ENCODE peak calls at places on chromosomes 5 and 9, in eight cellular contexts. B, W, S, H, X, G, O and I are unnamed samples. For H3K4me1, the result is how much of the 10 kb centered on the place peaks cover.

GRCh38 chr9:88387035-88387732 is 1.1 kb upstream of the SPIN1 start:
- DNase-seq in B (peak), W (peak), S (no peak), H (peak), X (peak), G (peak), O (no peak), I (no peak)

GRCh38 chr5:93519737-93520136 is 61.3 kb downstream of the NR2F1-AS1 start:
- DNase-seq in B (no peak), W (no peak), S (no peak), H (no peak), X (peak), G (no peak), O (no peak), I (no peak)

GRCh38 chr5:115986358-115986757 is 24.1 kb downstream of the LVRN start:
- DNase-seq in B (no peak), W (no peak), S (no peak), H (no peak), X (peak), G (no peak), O (no peak), I (no peak)

GRCh38 chr5:73938280-73938937 is 312.4 kb downstream of the ARHGEF28 start:
- DNase-seq in B (peak), W (peak), S (no peak), H (no peak), X (peak), G (peak), O (no peak), I (peak)

GRCh38 chr9:125361837-125362531 is 100.4 kb downstream of the GAPVD1 start:
- DNase-seq in B (no peak), W (peak), S (peak), H (no peak), X (peak), G (no peak), O (no peak), I (no peak)

GRCh38 chr9:113669523-113670115 is 206.1 kb downstream of the RGS3 start:
- DNase-seq in B (no peak), W (no peak), S (no peak), H (no peak), X (peak), G (no peak), O (no peak), I (no peak)

GRCh38 chr9:114069476-114070187 is 8.5 kb downstream of the AMBP start:
- DNase-seq in B (no peak), W (no peak), S (no peak), H (no peak), X (no peak), G (no peak), O (peak), I (peak)

GRCh38 chr5:75048457-75048953 is 3.9 kb downstream of the GCNT4 start:
- DNase-seq in B (no peak), W (no peak), S (no peak), H (no peak), X (peak), G (no peak), O (no peak), I (no peak)

GRCh38 chr9:74589576-74589975 is 92.4 kb downstream of the RORB start:
- DNase-seq in B (no peak), W (no peak), S (no peak), H (no peak), X (no peak), G (no peak), O (no peak), I (no peak)

GRCh38 chr5:96943829-96944228 is 7.9 kb downstream of the LNPEP start:
- DNase-seq in B (no peak), W (no peak), S (no peak), H (no peak), X (no peak), G (no peak), O (no peak), I (no peak)

GRCh38 chr5:127827451-127827850 is 124.3 kb downstream of the CCDC192 start:
- DNase-seq in B (no peak), W (no peak), S (no peak), H (no peak), X (no peak), G (no peak), O (no peak), I (no peak)

GRCh38 chr5:160923927-160924705 is 72.1 kb upstream of the ATP10B start:
- DNase-seq in B (peak), W (no peak), S (no peak), H (no peak), X (no peak), G (peak), O (peak), I (no peak)

GRCh38 chr5:38853753-38854470 is 8.1 kb downstream of the OSMR start:
- DNase-seq in B (no peak), W (peak), S (no peak), H (no peak), X (peak), G (peak), O (no peak), I (no peak)

GRCh38 chr5:37789991-37790390 is 49.9 kb downstream of the GDNF start:
- DNase-seq in B (no peak), W (no peak), S (no peak), H (no peak), X (peak), G (no peak), O (no peak), I (no peak)

GRCh38 chr5:158200624-158201023 is 341.7 kb upstream of the CLINT1 start:
- DNase-seq in B (no peak), W (no peak), S (no peak), H (no peak), X (no peak), G (no peak), O (no peak), I (no peak)

GRCh38 chr9:100303812-100304211 is 48.9 kb downstream of the TEX10 start:
- DNase-seq in B (no peak), W (no peak), S (no peak), H (no peak), X (no peak), G (no peak), O (no peak), I (no peak)

GRCh38 chr9:1125741-1126140 is 75.6 kb downstream of the DMRT2 start:
- DNase-seq in B (no peak), W (no peak), S (no peak), H (no peak), X (peak), G (no peak), O (no peak), I (no peak)

GRCh38 chr9:92514635-92515034 is 21.2 kb downstream of the ECM2 start:
- DNase-seq in B (no peak), W (no peak), S (no peak), H (no peak), X (no peak), G (no peak), O (no peak), I (no peak)

GRCh38 chr5:124747770-124748686 is 1.6 kb upstream of the ZNF608 start:
- DNase-seq in B (peak), W (no peak), S (peak), H (no peak), X (peak), G (no peak), O (no peak), I (no peak)

GRCh38 chr5:56608216-56608925 is 207.0 kb upstream of the MAP3K1 start:
- DNase-seq in B (no peak), W (no peak), S (no peak), H (no peak), X (peak), G (peak), O (no peak), I (no peak)

GRCh38 chr9:134123764-134124128 is 12.1 kb upstream of the WDR5 start:
- DNase-seq in B (no peak), W (no peak), S (no peak), H (no peak), X (no peak), G (no peak), O (no peak), I (no peak)

GRCh38 chr5:24703934-24704333 is 59.2 kb upstream of the CDH10 start:
- DNase-seq in B (no peak), W (no peak), S (no peak), H (no peak), X (no peak), G (no peak), O (no peak), I (no peak)

GRCh38 chr5:87762631-87763030 is 349.9 kb upstream of the CCNH start:
- DNase-seq in B (no peak), W (no peak), S (no peak), H (no peak), X (no peak), G (no peak), O (no peak), I (no peak)

GRCh38 chr5:180090769-180091546 is 19.4 kb upstream of the RNF130 start:
- DNase-seq in B (peak), W (peak), S (peak), H (no peak), X (peak), G (peak), O (peak), I (no peak)

GRCh38 chr5:150658699-150659265 is 2.3 kb upstream of the MYOZ3 start:
- DNase-seq in B (no peak), W (no peak), S (no peak), H (no peak), X (no peak), G (no peak), O (peak), I (no peak)

GRCh38 chr5:57128325-57128724 is 45.5 kb upstream of the GPBP1 start:
- DNase-seq in B (peak), W (no peak), S (no peak), H (no peak), X (no peak), G (no peak), O (no peak), I (no peak)

GRCh38 chr5:124343451-124343867 is 403.0 kb downstream of the ZNF608 start:
- DNase-seq in B (no peak), W (no peak), S (no peak), H (no peak), X (peak), G (no peak), O (no peak), I (no peak)

GRCh38 chr5:102539598-102539997 is 40.8 kb upstream of the SLCO6A1 start:
- DNase-seq in B (no peak), W (no peak), S (no peak), H (no peak), X (no peak), G (no peak), O (no peak), I (no peak)

GRCh38 chr5:180799194-180799593 is 3.4 kb downstream of the MGAT1 start:
- DNase-seq in B (peak), W (no peak), S (no peak), H (no peak), X (no peak), G (no peak), O (peak), I (peak)

DNA sequence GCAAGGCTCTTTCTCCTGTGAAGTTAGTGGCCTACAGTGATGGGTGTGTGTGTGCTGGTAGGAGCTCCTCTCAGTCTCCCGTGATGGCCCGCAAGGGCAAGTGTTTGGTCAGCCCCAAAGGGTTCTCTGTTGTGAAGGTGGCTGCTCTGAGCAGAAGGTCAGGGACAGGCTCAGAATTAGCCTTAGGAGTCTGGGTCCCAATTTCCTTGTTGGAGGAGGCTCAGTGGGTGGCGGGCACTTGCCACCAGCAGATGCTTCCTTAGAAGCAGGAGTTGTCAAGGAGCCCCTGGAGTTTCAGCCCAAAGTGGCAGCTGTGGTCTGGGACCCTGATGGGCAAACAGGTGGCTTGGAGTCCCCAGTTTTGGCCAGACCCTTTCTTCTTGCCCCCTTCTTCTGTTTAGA is 154.4 kb downstream of the MACROH2A1 start:
- DNase-seq in B (no peak), W (no peak), S (no peak), H (no peak), X (no peak), G (no peak), O (peak), I (peak)
- H3K27ac ChIP-seq in B (no peak), W (no peak), S (no peak), H (no peak), X (no peak), G (no peak), O (no peak), I (peak)

GRCh38 chr5:95821110-95822021 is 1.2 kb downstream of the GLRX start:
- DNase-seq in B (no peak), W (no peak), S (peak), H (no peak), X (no peak), G (no peak), O (no peak), I (no peak)
- H3K4me1 ChIP-seq in B (under half), W (under half), S (half or more), H (half or more), X (under half), G (under half), O (under half), I (under half)

GRCh38 chr9:110452227-110452801 is 114.7 kb upstream of the TXNDC8 start:
- DNase-seq in B (no peak), W (no peak), S (peak), H (no peak), X (peak), G (no peak), O (no peak), I (no peak)
- TF ChIP-seq CTCF in B (peak), W (peak), S (peak), H (peak), X (peak), G (peak), O (peak), I (peak)

GRCh38 chr9:70466976-70467551 is 52.6 kb upstream of the KLF9 start:
- DNase-seq in B (no peak), W (no peak), S (no peak), H (no peak), X (peak), G (no peak), O (no peak), I (no peak)
- H3K27ac ChIP-seq in B (no peak), W (no peak), S (no peak), H (peak), X (no peak), G (no peak), O (no peak), I (peak)

DNA sequence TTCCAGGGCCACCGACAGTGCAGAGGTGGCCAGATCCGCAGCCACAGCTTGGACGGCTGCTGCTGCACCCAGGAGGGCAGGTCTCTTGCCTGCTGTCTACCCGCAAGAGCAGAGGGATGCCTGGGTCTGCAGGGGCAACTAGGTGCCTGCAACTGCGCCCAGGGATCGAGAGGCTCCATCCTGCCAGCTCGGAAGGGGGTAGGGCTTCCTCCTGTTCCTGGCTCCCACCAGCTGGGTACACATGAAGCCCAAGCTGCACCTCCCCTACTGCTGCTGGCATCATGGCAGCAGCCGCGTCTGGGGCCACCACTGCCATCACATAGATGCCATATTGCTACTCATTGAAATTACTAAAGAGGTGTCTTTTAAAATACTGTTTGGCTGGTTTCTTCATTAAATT is 12.7 kb upstream of the PRR16 start:
- DNase-seq in B (no peak), W (no peak), S (no peak), H (no peak), X (no peak), G (no peak), O (no peak), I (peak)
- H3K4me1 ChIP-seq in B (under half), W (under half), S (under half), H (under half), X (under half), G (under half), O (under half), I (under half)

DNA sequence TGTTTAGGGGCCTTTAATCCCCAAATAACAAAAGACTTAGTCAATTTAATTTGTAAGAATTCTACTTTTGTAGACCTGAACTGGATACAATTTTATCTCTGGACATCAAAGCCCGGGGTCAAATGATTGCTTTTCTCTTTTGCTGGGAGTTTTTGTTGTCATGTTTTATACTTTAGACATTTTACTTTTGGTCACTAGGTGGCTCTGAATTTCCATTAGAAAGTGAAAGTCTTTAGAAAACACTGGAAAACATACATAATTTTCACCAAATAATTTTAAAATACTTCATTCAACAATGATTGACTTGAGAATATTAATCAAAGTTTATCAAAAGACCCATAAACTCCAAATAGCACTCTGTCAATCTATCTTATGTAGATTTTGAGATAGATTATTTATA is 2.8 kb upstream of the PCA3 start:
- DNase-seq in B (no peak), W (no peak), S (peak), H (no peak), X (peak), G (no peak), O (no peak), I (no peak)
- TF ChIP-seq CTCF in B (peak), W (peak), S (peak), H (peak), X (peak), G (peak), O (peak), I (peak)

DNA sequence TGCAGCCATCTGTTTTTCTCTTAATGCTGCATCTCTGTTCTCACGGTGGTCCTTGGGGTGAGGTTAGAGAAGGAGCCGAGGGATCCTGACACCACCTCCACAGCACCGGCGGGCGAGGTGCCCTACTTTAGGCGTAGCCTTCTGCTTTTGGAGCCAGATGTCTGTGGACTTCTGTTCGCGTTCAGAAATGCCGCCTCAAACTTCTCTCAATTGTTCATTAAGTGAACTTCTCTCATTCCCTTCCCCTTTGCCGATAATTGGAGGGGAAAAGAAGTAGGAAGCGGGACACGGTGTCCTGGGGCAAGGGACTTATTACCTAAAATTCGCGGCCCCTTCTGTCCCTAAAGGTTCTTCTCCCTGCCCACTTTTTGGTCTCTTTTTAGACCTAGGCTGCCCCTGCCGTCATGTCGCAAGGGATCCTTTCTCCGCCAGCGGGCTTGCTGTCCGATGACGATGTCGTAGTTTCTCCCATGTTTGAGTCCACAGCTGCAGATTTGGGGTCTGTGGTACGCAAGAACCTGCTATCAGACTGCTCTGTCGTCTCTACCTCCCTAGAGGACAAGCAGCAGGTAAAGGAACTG is 455 bp downstream of the KIF20A start:
- DNase-seq in B (no peak), W (no peak), S (peak), H (no peak), X (no peak), G (peak), O (peak), I (no peak)
- H3K27ac ChIP-seq in B (no peak), W (peak), S (peak), H (no peak), X (peak), G (no peak), O (peak), I (peak)

GRCh38 chr5:171957591-171958251 is 48.7 kb downstream of the FBXW11 start:
- DNase-seq in B (peak), W (no peak), S (no peak), H (no peak), X (no peak), G (no peak), O (no peak), I (no peak)
- H3K4me1 ChIP-seq in B (half or more), W (half or more), S (under half), H (half or more), X (under half), G (under half), O (under half), I (half or more)